ENCODE peak calls at places on chromosomes 11 and 22, in four cellular contexts. One of them, this sample, is unnamed.

GRCh38 chr11:20090654-20091374 is 69.5 kb downstream of the DBX1 start:
- DNase-seq in IMR-90: no peak
- DNase-seq in DND-41: no peak
- DNase-seq in uterus: no peak
- DNase-seq in this sample: no peak

GRCh38 chr11:129202646-129203045 is 10.5 kb upstream of the ARHGAP32 start:
- DNase-seq in IMR-90: no peak
- DNase-seq in DND-41: no peak
- DNase-seq in uterus: no peak
- DNase-seq in this sample: no peak

GRCh38 chr22:46052331-46052771 is 75.4 kb upstream of the WNT7B start:
- DNase-seq in IMR-90: no peak
- DNase-seq in DND-41: no peak
- DNase-seq in uterus: peak; percentile 46
- DNase-seq in this sample: no peak

GRCh38 chr11:92216789-92217188 is 7.8 kb upstream of the FAT3 start:
- DNase-seq in IMR-90: no peak
- DNase-seq in DND-41: no peak
- DNase-seq in uterus: no peak
- DNase-seq in this sample: no peak

GRCh38 chr11:45237666-45238348 is 48.3 kb downstream of the SYT13 start:
- DNase-seq in IMR-90: no peak
- DNase-seq in DND-41: no peak
- DNase-seq in uterus: no peak
- DNase-seq in this sample: no peak

GRCh38 chr22:21762712-21763581 is 27.4 kb upstream of the YPEL1 start:
- DNase-seq in IMR-90: no peak
- DNase-seq in DND-41: no peak
- DNase-seq in uterus: no peak
- DNase-seq in this sample: no peak

GRCh38 chr11:98115873-98116272 is 904.9 kb upstream of the CNTN5 start:
- DNase-seq in IMR-90: no peak
- DNase-seq in DND-41: no peak
- DNase-seq in uterus: no peak
- DNase-seq in this sample: no peak

GRCh38 chr11:116420770-116421528 is 351.8 kb downstream of the BUD13 start:
- DNase-seq in IMR-90: no peak
- DNase-seq in DND-41: no peak
- DNase-seq in uterus: no peak
- DNase-seq in this sample: no peak

GRCh38 chr22:45502215-45503070 is at the start of gene FBLN1:
- DNase-seq in IMR-90: no peak
- DNase-seq in DND-41: no peak
- DNase-seq in uterus: peak; percentile 84
- DNase-seq in this sample: peak; percentile 68

GRCh38 chr22:38504731-38505594 is 1.1 kb downstream of the DDX17 start:
- DNase-seq in IMR-90: peak; percentile 48
- DNase-seq in DND-41: peak; percentile 65
- DNase-seq in uterus: peak; percentile 41
- DNase-seq in this sample: peak; percentile 65

GRCh38 chr22:19848298-19849224 is 6.1 kb downstream of the GNB1L start:
- DNase-seq in IMR-90: no peak
- DNase-seq in DND-41: no peak
- DNase-seq in uterus: no peak
- DNase-seq in this sample: no peak

GRCh38 chr11:8913961-8914660 is 3.1 kb downstream of the AKIP1 start:
- DNase-seq in IMR-90: peak; percentile 39
- DNase-seq in DND-41: peak; percentile 68
- DNase-seq in uterus: peak; percentile 36
- DNase-seq in this sample: peak; percentile 74

GRCh38 chr22:20811171-20811570 is 37.3 kb downstream of the SERPIND1 start:
- DNase-seq in IMR-90: no peak
- DNase-seq in DND-41: no peak
- DNase-seq in uterus: no peak
- DNase-seq in this sample: no peak

GRCh38 chr11:34960277-34960676 is 43.9 kb downstream of the PDHX start:
- DNase-seq in IMR-90: no peak
- DNase-seq in DND-41: no peak
- DNase-seq in uterus: no peak
- DNase-seq in this sample: peak; percentile 38

GRCh38 chr11:44622721-44623258 is 57.3 kb downstream of the CD82 start:
- DNase-seq in IMR-90: no peak
- DNase-seq in DND-41: peak; percentile 5
- DNase-seq in uterus: peak; percentile 8
- DNase-seq in this sample: no peak

GRCh38 chr11:69205125-69205928 is 49.6 kb downstream of the SMIM38 start:
- DNase-seq in IMR-90: no peak
- DNase-seq in DND-41: no peak
- DNase-seq in uterus: no peak
- DNase-seq in this sample: no peak

GRCh38 chr11:2462986-2463765 is 18.4 kb downstream of the KCNQ1 start:
- DNase-seq in IMR-90: no peak
- DNase-seq in DND-41: peak; percentile 21
- DNase-seq in uterus: no peak
- DNase-seq in this sample: no peak

GRCh38 chr22:43377486-43377995 is 34.3 kb upstream of the MPPED1 start:
- DNase-seq in IMR-90: peak; percentile 20
- DNase-seq in DND-41: no peak
- DNase-seq in uterus: no peak
- DNase-seq in this sample: no peak

GRCh38 chr11:132848336-132848735 is 684.0 kb downstream of the OPCML start:
- DNase-seq in IMR-90: peak; percentile 7
- DNase-seq in DND-41: no peak
- DNase-seq in uterus: no peak
- DNase-seq in this sample: no peak

GRCh38 chr11:120267319-120267718 is 27.4 kb downstream of the POU2F3 start:
- DNase-seq in IMR-90: no peak
- DNase-seq in DND-41: no peak
- DNase-seq in uterus: no peak
- DNase-seq in this sample: no peak

GRCh38 chr11:28887681-28888080 is 779.5 kb downstream of the METTL15 start:
- DNase-seq in IMR-90: no peak
- DNase-seq in DND-41: no peak
- DNase-seq in uterus: no peak
- DNase-seq in this sample: peak; percentile 10

GRCh38 chr11:38246451-38246850 is 1648.4 kb upstream of the RAG2 start:
- DNase-seq in IMR-90: no peak
- DNase-seq in DND-41: no peak
- DNase-seq in uterus: no peak
- DNase-seq in this sample: no peak

GRCh38 chr11:12017243-12017678 is 8.8 kb upstream of the DKK3 start:
- DNase-seq in IMR-90: peak; percentile 85
- DNase-seq in DND-41: no peak
- DNase-seq in uterus: no peak
- DNase-seq in this sample: peak; percentile 60

GRCh38 chr11:23789938-23790371 is 706.9 kb upstream of the LUZP2 start:
- DNase-seq in IMR-90: peak; percentile 86
- DNase-seq in DND-41: no peak
- DNase-seq in uterus: no peak
- DNase-seq in this sample: peak; percentile 70

DNA sequence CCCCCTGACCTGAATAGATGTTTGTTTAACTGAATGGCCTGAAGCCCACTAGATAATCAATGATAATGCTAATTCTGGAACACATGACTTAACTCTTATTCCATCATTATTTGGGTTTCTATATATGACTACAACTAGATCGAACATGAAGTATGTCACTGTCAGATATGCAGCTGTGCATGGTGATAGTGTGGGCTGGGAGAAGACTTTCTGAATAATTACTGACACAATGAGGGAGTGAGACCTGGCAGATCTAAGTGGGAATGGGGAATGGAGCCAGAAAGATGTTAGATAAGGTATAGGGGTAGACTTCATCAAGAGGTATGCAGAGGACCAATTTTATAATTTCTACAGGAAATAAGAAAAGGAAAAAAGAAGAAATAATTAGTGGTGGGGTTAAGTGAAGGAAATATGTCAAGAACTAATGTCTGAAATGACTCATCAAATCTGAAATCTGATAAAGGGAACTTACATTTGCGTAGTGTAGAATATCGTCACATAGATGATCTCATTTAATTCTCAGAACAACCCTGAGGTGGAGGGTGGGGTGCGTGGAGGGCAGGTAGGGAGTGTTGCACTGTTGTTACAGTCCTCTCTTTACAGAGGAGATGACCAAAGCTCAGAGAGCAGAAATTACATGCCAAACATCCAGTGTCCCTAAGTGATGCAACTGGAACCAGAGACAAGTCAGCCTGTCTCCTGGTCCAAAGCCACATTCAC is 68.2 kb upstream of the EED start:
- DNase-seq in IMR-90: peak; percentile 52
- DNase-seq in DND-41: no peak
- DNase-seq in uterus: no peak
- DNase-seq in this sample: no peak
- H3K4me3 ChIP-seq in IMR-90: no peak overlapping the region
- H3K4me3 ChIP-seq in DND-41: no peak overlapping the region
- H3K4me3 ChIP-seq in uterus: no peak overlapping the region
- H3K4me3 ChIP-seq in this sample: no peak overlapping the region

GRCh38 chr11:14314127-14314526 is 44.9 kb downstream of the RRAS2 start:
- DNase-seq in IMR-90: no peak
- DNase-seq in DND-41: no peak
- DNase-seq in uterus: no peak
- DNase-seq in this sample: no peak
- H3K4me3 ChIP-seq in IMR-90: no peak overlapping the region
- H3K4me3 ChIP-seq in DND-41: no peak overlapping the region
- H3K4me3 ChIP-seq in uterus: no peak overlapping the region
- H3K4me3 ChIP-seq in this sample: no peak overlapping the region

GRCh38 chr22:48578138-48579034 is 1249.3 kb downstream of the BRD1 start:
- DNase-seq in IMR-90: no peak
- DNase-seq in DND-41: no peak
- DNase-seq in uterus: no peak
- DNase-seq in this sample: no peak
- H3K4me3 ChIP-seq in IMR-90: no peak overlapping the region
- H3K4me3 ChIP-seq in DND-41: no peak overlapping the region
- H3K4me3 ChIP-seq in uterus: no peak overlapping the region
- H3K4me3 ChIP-seq in this sample: no peak overlapping the region

DNA sequence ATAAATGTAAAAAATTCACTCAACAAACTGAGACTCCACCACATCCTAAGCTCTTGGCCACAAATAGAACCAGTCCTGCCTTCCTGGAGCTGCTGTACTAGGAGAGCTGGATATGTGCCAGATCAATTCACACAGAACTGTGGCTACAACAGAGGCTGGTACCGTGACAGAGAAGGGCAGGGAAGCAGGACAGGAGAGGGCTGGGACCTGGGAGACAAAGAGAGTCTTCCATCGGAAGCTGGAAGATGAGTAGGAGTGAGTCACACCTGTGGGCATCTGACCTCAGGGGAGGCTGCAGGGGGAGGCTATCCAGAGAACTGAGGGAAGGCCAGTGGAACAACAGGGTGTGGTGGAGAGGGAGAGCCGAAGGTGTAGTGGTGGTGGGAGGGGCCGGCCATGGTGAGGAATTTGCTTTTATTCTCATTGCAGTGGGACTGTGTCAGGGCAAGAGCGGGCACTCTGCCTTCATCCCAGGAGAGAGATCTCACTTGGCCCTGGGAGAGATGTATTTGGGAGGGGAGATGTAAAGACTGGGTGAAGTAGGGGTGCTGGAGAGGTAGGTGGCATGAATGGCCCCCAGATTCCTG is 1.9 kb upstream of the LTBP3 start:
- DNase-seq in IMR-90: peak; percentile 53
- DNase-seq in DND-41: no peak
- DNase-seq in uterus: no peak
- DNase-seq in this sample: peak; percentile 23
- H3K4me3 ChIP-seq in IMR-90: no peak overlapping the region
- H3K4me3 ChIP-seq in DND-41: no peak overlapping the region
- H3K4me3 ChIP-seq in uterus: no peak overlapping the region
- H3K4me3 ChIP-seq in this sample: no peak overlapping the region

GRCh38 chr11:87046824-87047223 is 9.1 kb downstream of the TMEM135 start:
- DNase-seq in IMR-90: no peak
- DNase-seq in DND-41: no peak
- DNase-seq in uterus: no peak
- DNase-seq in this sample: no peak
- H3K4me3 ChIP-seq in IMR-90: no peak overlapping the region
- H3K4me3 ChIP-seq in DND-41: no peak overlapping the region
- H3K4me3 ChIP-seq in uterus: no peak overlapping the region
- H3K4me3 ChIP-seq in this sample: no peak overlapping the region

This sample was measured in fibroblast of villous mesenchyme.